ENCODE peak calls at places on chromosomes 11 and 22, in nine cellular contexts. Z is tibial artery, J is Calu3, V is endothelial cell, S is adrenal gland, B is retinal pigment epithelial cell, X is osteocyte, M is tibial nerve, R is RWPE1. O is an unnamed sample.

GRCh38 chr11:36131719-36132349 is 157.4 kb downstream of the COMMD9 start:
- DNase-seq in Z (peak; percentile 69), J (peak; percentile 26), V (peak; percentile 48), S (peak; percentile 29), B (no peak), X (no peak), M (peak; percentile 34), R (no peak), O (peak; percentile 35)

GRCh38 chr11:114075891-114076441 is 16.5 kb downstream of the ZBTB16 start:
- DNase-seq in Z (no peak), J (peak; percentile 26), V (peak; percentile 66), S (peak; percentile 82), B (no peak), X (no peak), M (no peak), R (no peak), O (peak; percentile 60)

GRCh38 chr11:47414685-47415070 is 6.3 kb downstream of the SLC39A13 start:
- DNase-seq in Z (peak; percentile 70), J (no peak), V (no peak), S (no peak), B (no peak), X (no peak), M (no peak), R (no peak), O (no peak)

GRCh38 chr11:72600557-72600956 is 73.7 kb downstream of the PDE2A start:
- DNase-seq in Z (no peak), J (no peak), V (no peak), S (no peak), B (no peak), X (no peak), M (no peak), R (no peak), O (no peak)

GRCh38 chr11:13475091-13475490 is 12.1 kb upstream of the BTBD10 start:
- DNase-seq in Z (no peak), J (no peak), V (no peak), S (no peak), B (no peak), X (no peak), M (no peak), R (no peak), O (no peak)

GRCh38 chr11:66268953-66269906 is 791 bp downstream of the RAB1B start:
- DNase-seq in Z (peak; percentile 72), J (peak; percentile 40), V (no peak), S (no peak), B (no peak), X (no peak), M (no peak), R (peak; percentile 20), O (peak; percentile 50)

GRCh38 chr11:59180168-59180567 is 8.2 kb downstream of the DTX4 start:
- DNase-seq in Z (no peak), J (no peak), V (no peak), S (no peak), B (no peak), X (peak; percentile 32), M (no peak), R (no peak), O (no peak)

GRCh38 chr22:19903031-19903430 is 38.5 kb upstream of the COMT start:
- DNase-seq in Z (no peak), J (no peak), V (no peak), S (no peak), B (no peak), X (peak; percentile 86), M (no peak), R (no peak), O (no peak)

GRCh38 chr22:43018615-43019014 is 3.7 kb upstream of the PACSIN2 start:
- DNase-seq in Z (no peak), J (no peak), V (no peak), S (no peak), B (no peak), X (no peak), M (no peak), R (no peak), O (no peak)

GRCh38 chr11:17428261-17428660 is 39.8 kb upstream of the KCNJ11 start:
- DNase-seq in Z (no peak), J (no peak), V (no peak), S (no peak), B (no peak), X (no peak), M (no peak), R (no peak), O (no peak)

GRCh38 chr11:99531468-99531867 is 510.7 kb downstream of the CNTN5 start:
- DNase-seq in Z (no peak), J (no peak), V (no peak), S (no peak), B (no peak), X (no peak), M (no peak), R (no peak), O (no peak)

GRCh38 chr11:33869511-33870422 is 22.1 kb downstream of the LMO2 start:
- DNase-seq in Z (peak; percentile 77), J (peak; percentile 15), V (peak; percentile 69), S (peak; percentile 45), B (no peak), X (no peak), M (no peak), R (peak; percentile 14), O (no peak)

GRCh38 chr11:117717485-117718314 is 79.3 kb downstream of the DSCAML1 start:
- DNase-seq in Z (peak; percentile 58), J (peak; percentile 59), V (no peak), S (no peak), B (peak; percentile 26), X (no peak), M (no peak), R (peak; percentile 53), O (no peak)

GRCh38 chr11:77384584-77384983 is 83.1 kb upstream of the GDPD4 start:
- DNase-seq in Z (no peak), J (no peak), V (no peak), S (no peak), B (no peak), X (no peak), M (no peak), R (no peak), O (no peak)

GRCh38 chr11:110092577-110093406 is at the start of gene ZC3H12C:
- DNase-seq in Z (peak; percentile 89), J (peak; percentile 88), V (peak; percentile 77), S (peak; percentile 92), B (no peak), X (peak; percentile 92), M (peak; percentile 68), R (peak; percentile 75), O (peak; percentile 75)

GRCh38 chr22:50057868-50058311 is at the start of gene TTLL8:
- DNase-seq in Z (no peak), J (no peak), V (no peak), S (no peak), B (no peak), X (no peak), M (no peak), R (no peak), O (no peak)

GRCh38 chr11:134101292-134101691 is 32.4 kb downstream of the JAM3 start:
- DNase-seq in Z (no peak), J (no peak), V (no peak), S (no peak), B (no peak), X (no peak), M (no peak), R (no peak), O (peak; percentile 46)

GRCh38 chr11:134100171-134100570 is 31.3 kb downstream of the JAM3 start:
- DNase-seq in Z (no peak), J (no peak), V (no peak), S (no peak), B (no peak), X (no peak), M (no peak), R (no peak), O (no peak)

GRCh38 chr11:134097146-134097545 is 28.3 kb downstream of the JAM3 start:
- DNase-seq in Z (no peak), J (no peak), V (no peak), S (no peak), B (no peak), X (no peak), M (no peak), R (no peak), O (no peak)

DNA sequence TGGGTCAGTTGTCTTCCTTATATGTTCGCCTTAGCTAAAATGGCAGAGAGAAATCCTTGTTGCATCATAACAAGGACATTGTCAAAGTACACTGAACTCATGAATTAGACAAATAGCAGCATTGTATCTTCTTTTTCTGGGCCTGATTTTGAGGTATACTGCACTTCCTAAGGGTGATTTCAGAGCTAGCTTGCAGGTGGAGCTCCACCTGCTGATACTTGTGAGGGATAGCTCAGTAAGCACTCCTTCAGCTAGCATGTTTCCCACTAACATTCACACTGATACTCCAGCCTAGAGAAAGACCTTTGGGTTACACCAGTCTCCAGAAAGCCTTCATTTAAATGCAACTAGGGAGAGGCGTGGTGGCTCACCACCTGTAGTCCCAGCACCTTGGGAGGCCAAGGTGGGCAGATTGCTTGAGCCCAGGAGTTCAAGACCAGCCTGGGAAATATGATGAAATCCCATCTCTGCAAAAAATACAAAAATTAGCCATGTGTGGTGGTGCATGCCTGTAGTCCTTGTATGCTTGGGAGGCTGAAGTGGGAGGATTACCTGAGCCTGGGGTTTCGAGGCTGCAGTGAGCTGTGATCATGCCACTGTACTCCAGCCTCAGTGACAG is 29.8 kb downstream of the JAM3 start:
- DNase-seq in Z (no peak), J (no peak), V (no peak), S (no peak), B (no peak), X (no peak), M (no peak), R (peak; percentile 13), O (no peak)
- TF ChIP-seq CTCF in Z (no peak), J (peak; percentile 31), V (no peak), S (no peak), B (peak; percentile 55), X (peak; percentile 33), M (no peak), R (peak; percentile 13), O (peak; percentile 20)

GRCh38 chr11:60910711-60911366 is 3.1 kb upstream of the TMEM109 start:
- DNase-seq in Z (no peak), J (no peak), V (peak; percentile 36), S (no peak), B (no peak), X (no peak), M (no peak), R (no peak), O (no peak)
- TF ChIP-seq CTCF in Z (no peak), J (no peak), V (no peak), S (peak; percentile 20), B (no peak), X (no peak), M (no peak), R (no peak), O (peak; percentile 24)

GRCh38 chr11:74487875-74488274 is 5.6 kb downstream of the LIPT2 start:
- DNase-seq in Z (no peak), J (peak; percentile 63), V (no peak), S (no peak), B (no peak), X (peak; percentile 34), M (no peak), R (no peak), O (no peak)
- TF ChIP-seq CTCF in Z (no peak), J (peak; percentile 51), V (no peak), S (no peak), B (peak; percentile 39), X (no peak), M (no peak), R (no peak), O (peak; percentile 51)

GRCh38 chr11:119192111-119192510 is 6.8 kb downstream of the NHERF4 start:
- DNase-seq in Z (no peak), J (no peak), V (no peak), S (no peak), B (no peak), X (no peak), M (no peak), R (no peak), O (no peak)
- TF ChIP-seq CTCF in Z (no peak), J (no peak), V (no peak), S (no peak), B (no peak), X (no peak), M (no peak), R (no peak), O (no peak)

GRCh38 chr22:34344702-34345101 is 424.4 kb upstream of the LARGE1 start:
- DNase-seq in Z (no peak), J (no peak), V (no peak), S (no peak), B (no peak), X (no peak), M (no peak), R (no peak), O (no peak)
- TF ChIP-seq CTCF in Z (no peak), J (no peak), V (no peak), S (no peak), B (no peak), X (no peak), M (no peak), R (no peak), O (no peak)

O was measured in HFFc6.